ENCODE peak calls at places on chromosomes 1 and 21, in four cellular contexts. One of them, this sample, is unnamed.

GRCh38 chr21:25402134-25402957 is 204.9 kb downstream of the MRPL39 start:
- ATAC-seq in K562: no peak
- ATAC-seq in upper lobe of left lung: no peak
- ATAC-seq in GM12878: no peak
- ATAC-seq in this sample: no peak

GRCh38 chr21:44511219-44511937 is 28.6 kb downstream of the KRTAP10-1 start:
- ATAC-seq in upper lobe of left lung: no peak
- ATAC-seq in K562: no peak
- ATAC-seq in GM12878: no peak
- ATAC-seq in this sample: no peak

GRCh38 chr1:55831759-55832158 is 616.6 kb upstream of the USP24 start:
- ATAC-seq in K562: no peak
- ATAC-seq in upper lobe of left lung: no peak
- ATAC-seq in GM12878: no peak
- ATAC-seq in this sample: no peak

GRCh38 chr1:182061597-182061996 is at the start of gene ZNF648:
- ATAC-seq in upper lobe of left lung: no peak
- ATAC-seq in K562: peak
- ATAC-seq in GM12878: no peak
- ATAC-seq in this sample: no peak

GRCh38 chr1:225879521-225880209 is 2.5 kb downstream of the TMEM63A start:
- ATAC-seq in GM12878: peak
- ATAC-seq in K562: no peak
- ATAC-seq in upper lobe of left lung: no peak
- ATAC-seq in this sample: no peak

GRCh38 chr1:147549526-147549925 is 8.2 kb downstream of the BCL9 start:
- ATAC-seq in upper lobe of left lung: no peak
- ATAC-seq in K562: no peak
- ATAC-seq in GM12878: no peak
- ATAC-seq in this sample: no peak

GRCh38 chr1:214281902-214282695 is 1.1 kb downstream of the SMYD2 start:
- ATAC-seq in GM12878: peak
- ATAC-seq in upper lobe of left lung: peak
- ATAC-seq in K562: peak
- ATAC-seq in this sample: peak

GRCh38 chr1:42815938-42816599 is 853 bp upstream of the ERMAP start:
- ATAC-seq in K562: peak
- ATAC-seq in GM12878: peak
- ATAC-seq in upper lobe of left lung: no peak
- ATAC-seq in this sample: no peak

GRCh38 chr21:17548262-17548661 is 35.4 kb downstream of the CXADR start:
- ATAC-seq in K562: no peak
- ATAC-seq in upper lobe of left lung: no peak
- ATAC-seq in GM12878: no peak
- ATAC-seq in this sample: no peak

GRCh38 chr1:42335809-42336518 is 929 bp upstream of the FOXJ3 start:
- ATAC-seq in K562: peak
- ATAC-seq in GM12878: peak
- ATAC-seq in upper lobe of left lung: peak
- ATAC-seq in this sample: peak

GRCh38 chr1:169873582-169874200 is 20.0 kb downstream of the SCYL3 start:
- ATAC-seq in K562: no peak
- ATAC-seq in GM12878: no peak
- ATAC-seq in upper lobe of left lung: no peak
- ATAC-seq in this sample: no peak

GRCh38 chr1:2941040-2941439 is 80.2 kb upstream of the ACTRT2 start:
- ATAC-seq in GM12878: no peak
- ATAC-seq in upper lobe of left lung: no peak
- ATAC-seq in K562: no peak
- ATAC-seq in this sample: no peak

GRCh38 chr21:36973986-36974850 is 7.7 kb upstream of the HLCS start:
- ATAC-seq in GM12878: peak
- ATAC-seq in upper lobe of left lung: no peak
- ATAC-seq in K562: peak
- ATAC-seq in this sample: no peak

GRCh38 chr1:48007044-48007443 is 9.9 kb upstream of the TRABD2B start:
- ATAC-seq in K562: peak
- ATAC-seq in GM12878: no peak
- ATAC-seq in upper lobe of left lung: no peak
- ATAC-seq in this sample: no peak

DNA sequence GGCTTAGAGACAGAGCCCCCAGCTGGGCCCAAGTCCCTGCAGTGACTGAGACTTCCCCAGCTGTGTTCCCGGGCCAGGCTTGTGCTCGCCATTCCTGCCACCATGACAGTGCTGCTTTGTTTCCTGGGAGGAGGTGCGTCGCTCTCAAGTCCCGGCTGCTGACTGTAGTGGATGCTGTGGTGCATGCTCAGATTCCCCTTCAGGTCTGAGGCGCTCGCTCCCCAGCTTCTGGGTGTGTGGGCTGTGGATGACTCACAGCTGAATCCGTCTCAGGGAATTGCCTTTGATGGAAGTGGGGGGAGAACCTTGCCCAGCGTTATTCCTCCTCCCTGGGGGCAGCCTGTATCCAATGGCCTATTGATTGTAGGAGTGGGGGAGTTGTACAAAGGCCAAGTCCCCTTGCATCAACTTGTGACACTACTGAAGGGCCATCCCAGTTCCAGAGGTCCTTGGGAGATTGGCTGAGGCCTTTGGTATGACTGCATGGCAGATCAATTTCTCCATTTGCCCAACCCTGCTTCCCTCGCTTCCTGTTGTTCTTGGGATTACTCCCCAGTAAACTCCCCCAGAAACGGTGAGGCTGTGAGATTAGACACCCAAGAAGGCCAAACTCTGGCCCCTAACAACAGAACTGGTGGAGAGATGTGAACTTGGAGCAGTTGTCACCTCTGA is 17.8 kb upstream of the POU3F1 start:
- ATAC-seq in GM12878: no peak
- ATAC-seq in K562: peak
- ATAC-seq in upper lobe of left lung: no peak
- ATAC-seq in this sample: no peak
- H3K4me3 ChIP-seq in GM12878: no peak
- H3K4me3 ChIP-seq in K562: no peak
- H3K4me3 ChIP-seq in upper lobe of left lung: no peak
- H3K4me3 ChIP-seq in this sample: no peak

DNA sequence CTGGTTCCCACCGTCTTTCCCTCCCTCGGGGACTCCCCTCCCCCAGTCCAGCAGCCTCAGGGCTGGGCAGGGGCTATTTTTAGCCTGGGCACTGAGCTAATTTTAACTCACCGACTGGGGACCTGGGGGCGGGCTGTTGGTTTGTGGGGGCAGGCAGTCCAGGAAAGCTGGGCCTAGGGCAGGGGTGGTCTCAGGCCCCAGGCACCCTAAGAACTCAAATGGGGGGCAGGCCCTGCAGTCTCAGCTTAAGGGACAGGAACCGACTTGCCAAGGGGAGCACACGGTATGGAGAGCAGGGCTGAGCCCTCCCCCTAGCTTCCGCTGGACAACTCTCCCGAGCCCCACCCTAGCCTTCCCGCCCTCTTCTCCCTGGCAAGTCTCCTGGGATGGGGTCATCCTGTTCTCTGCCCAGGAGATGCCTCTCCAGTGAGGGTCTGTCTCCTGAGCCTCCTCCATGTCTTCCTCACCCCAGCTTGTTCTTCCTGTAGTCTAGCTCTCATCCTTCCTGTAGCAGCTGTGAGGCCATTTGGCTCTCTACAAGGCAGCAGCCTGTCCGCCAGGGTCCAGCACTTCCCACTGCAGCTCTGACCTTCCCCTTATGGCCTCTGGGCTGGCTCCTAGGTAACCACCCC is 10.1 kb downstream of the MEF2D start:
- ATAC-seq in K562: peak
- ATAC-seq in upper lobe of left lung: peak
- ATAC-seq in GM12878: peak
- ATAC-seq in this sample: peak
- TF ChIP-seq POLR2AphosphoS5 in K562: no peak
- TF ChIP-seq POLR2AphosphoS5 in upper lobe of left lung: peak
- TF ChIP-seq POLR2AphosphoS5 in GM12878: peak
- TF ChIP-seq POLR2AphosphoS5 in this sample: no peak

GRCh38 chr1:118960026-118960561 is 28.0 kb downstream of the TBX15 start:
- ATAC-seq in GM12878: peak
- ATAC-seq in K562: no peak
- ATAC-seq in upper lobe of left lung: no peak
- ATAC-seq in this sample: no peak
- TF ChIP-seq EP300 in GM12878: no peak
- TF ChIP-seq EP300 in K562: no peak
- TF ChIP-seq EP300 in upper lobe of left lung: no peak
- TF ChIP-seq EP300 in this sample: no peak

GRCh38 chr1:111476214-111476613 is 2.4 kb downstream of the C1orf162 start:
- ATAC-seq in GM12878: no peak
- ATAC-seq in upper lobe of left lung: no peak
- ATAC-seq in K562: no peak
- ATAC-seq in this sample: no peak

GRCh38 chr1:111471538-111471937 is 2.2 kb upstream of the C1orf162 start:
- ATAC-seq in GM12878: no peak
- ATAC-seq in upper lobe of left lung: peak
- ATAC-seq in K562: no peak
- ATAC-seq in this sample: no peak

GRCh38 chr1:111474521-111474920 is 737 bp downstream of the C1orf162 start:
- ATAC-seq in K562: no peak
- ATAC-seq in upper lobe of left lung: no peak
- ATAC-seq in GM12878: no peak
- ATAC-seq in this sample: no peak

GRCh38 chr1:111475706-111476105 is 1.9 kb downstream of the C1orf162 start:
- ATAC-seq in K562: no peak
- ATAC-seq in upper lobe of left lung: no peak
- ATAC-seq in GM12878: peak
- ATAC-seq in this sample: no peak

DNA sequence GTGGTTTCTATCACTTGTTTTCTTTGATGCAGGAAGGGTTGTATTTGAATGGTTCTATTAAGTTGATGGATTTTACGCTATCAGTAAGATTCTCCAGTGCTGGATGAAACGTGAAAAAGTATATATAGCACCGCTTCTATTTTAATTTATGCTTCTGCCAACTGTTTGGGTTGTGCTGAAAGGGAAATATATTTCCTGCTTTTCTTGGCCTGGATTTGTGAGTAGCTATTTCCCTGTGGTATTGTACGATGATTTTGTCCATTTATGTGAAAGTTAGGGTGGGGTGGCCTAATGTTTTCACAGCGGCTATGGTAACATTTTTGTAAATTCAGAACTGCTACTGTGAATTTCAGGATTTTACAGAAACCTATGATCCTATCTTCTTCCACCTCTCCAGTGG is 322 bp downstream of the C1orf162 start:
- ATAC-seq in upper lobe of left lung: no peak
- ATAC-seq in K562: no peak
- ATAC-seq in GM12878: no peak
- ATAC-seq in this sample: no peak
- H3K4me3 ChIP-seq in upper lobe of left lung: peak
- H3K4me3 ChIP-seq in K562: no peak
- H3K4me3 ChIP-seq in GM12878: no peak
- H3K4me3 ChIP-seq in this sample: no peak

GRCh38 chr1:21575351-21575942 is 66.2 kb downstream of the ALPL start:
- ATAC-seq in K562: no peak
- ATAC-seq in GM12878: no peak
- ATAC-seq in upper lobe of left lung: no peak
- ATAC-seq in this sample: no peak

GRCh38 chr1:21573475-21573874 is 64.3 kb downstream of the ALPL start:
- ATAC-seq in upper lobe of left lung: no peak
- ATAC-seq in K562: no peak
- ATAC-seq in GM12878: no peak
- ATAC-seq in this sample: no peak

GRCh38 chr1:21576031-21576797 is 67.0 kb downstream of the ALPL start:
- ATAC-seq in GM12878: no peak
- ATAC-seq in upper lobe of left lung: no peak
- ATAC-seq in K562: no peak
- ATAC-seq in this sample: no peak

GRCh38 chr1:21573971-21574458 is 64.8 kb downstream of the ALPL start:
- ATAC-seq in K562: peak
- ATAC-seq in GM12878: peak
- ATAC-seq in upper lobe of left lung: peak
- ATAC-seq in this sample: peak

DNA sequence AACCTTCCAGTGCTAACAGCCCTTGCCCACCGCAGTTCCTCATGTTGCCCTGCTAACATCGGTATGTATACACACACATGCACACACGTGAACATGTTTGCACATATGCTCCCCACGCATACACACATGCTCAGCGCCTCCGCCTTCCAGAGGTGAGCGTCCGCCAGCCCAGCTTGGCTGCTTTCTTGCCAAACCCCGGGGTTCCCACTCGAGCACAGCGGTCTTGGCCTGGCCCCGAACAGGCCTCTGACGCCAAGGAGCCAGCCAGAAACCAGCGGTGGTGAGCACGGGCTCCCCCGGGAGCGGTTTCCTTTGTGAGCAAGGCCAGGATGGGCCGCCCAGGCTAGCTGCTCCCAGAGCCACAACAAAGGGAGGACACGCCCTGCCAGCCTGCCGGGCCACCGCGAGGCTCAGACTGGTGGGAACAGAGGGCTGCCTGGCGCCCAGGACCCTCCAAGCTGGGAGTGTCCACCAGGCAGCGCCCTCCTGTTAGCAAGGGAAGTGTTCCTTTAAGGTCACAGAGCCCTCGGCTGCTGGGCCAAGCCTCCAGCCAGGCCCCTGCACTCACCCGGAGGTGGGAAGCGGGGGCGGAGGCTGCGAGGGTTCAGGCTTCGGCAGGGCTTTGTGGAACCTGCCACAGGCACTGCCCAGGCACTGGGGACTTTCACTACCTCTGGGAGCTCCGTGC is 65.4 kb downstream of the ALPL start:
- ATAC-seq in K562: peak
- ATAC-seq in upper lobe of left lung: peak
- ATAC-seq in GM12878: peak
- ATAC-seq in this sample: peak
- TF ChIP-seq POLR2AphosphoS5 in K562: no peak
- TF ChIP-seq POLR2AphosphoS5 in upper lobe of left lung: no peak
- TF ChIP-seq POLR2AphosphoS5 in GM12878: no peak
- TF ChIP-seq POLR2AphosphoS5 in this sample: no peak